ENCODE peak calls at places on chromosomes 12 and 14, in eight cellular contexts. One of them, this sample, is unnamed.

GRCh38 chr12:40853221-40853620 is 161.0 kb downstream of the CNTN1 start:
- DNase-seq in activated effector memory CD4-positive, alpha-beta T cell treated with Interleukin-2 at 50 U/mL for 16 hours: no peak
- DNase-seq in mesendoderm: peak
- DNase-seq in bronchial epithelial cell: no peak
- DNase-seq in activated CD4-positive, alpha-beta T cell treated with anti-CD3 and anti-CD28 coated beads, Interleukin-2, amount 50 U/mL, for 1 hour: no peak
- DNase-seq in epithelial cell of esophagus: no peak
- DNase-seq in activated gamma-delta T cell treated with anti-CD3 and anti-CD28 coated beads, Interleukin-2, amount 50 U/mL, for 16 hours: no peak
- DNase-seq in HepG2: no peak
- DNase-seq in this sample: no peak

GRCh38 chr14:29645117-29645516 is 282.5 kb downstream of the PRKD1 start:
- DNase-seq in activated gamma-delta T cell treated with anti-CD3 and anti-CD28 coated beads, Interleukin-2, amount 50 U/mL, for 16 hours: no peak
- DNase-seq in activated effector memory CD4-positive, alpha-beta T cell treated with Interleukin-2 at 50 U/mL for 16 hours: no peak
- DNase-seq in bronchial epithelial cell: peak
- DNase-seq in activated CD4-positive, alpha-beta T cell treated with anti-CD3 and anti-CD28 coated beads, Interleukin-2, amount 50 U/mL, for 1 hour: no peak
- DNase-seq in mesendoderm: no peak
- DNase-seq in HepG2: no peak
- DNase-seq in epithelial cell of esophagus: peak
- DNase-seq in this sample: no peak

GRCh38 chr12:14954269-14954668 is 7.1 kb downstream of the ARHGDIB start:
- DNase-seq in activated gamma-delta T cell treated with anti-CD3 and anti-CD28 coated beads, Interleukin-2, amount 50 U/mL, for 16 hours: no peak
- DNase-seq in bronchial epithelial cell: no peak
- DNase-seq in HepG2: no peak
- DNase-seq in epithelial cell of esophagus: no peak
- DNase-seq in activated CD4-positive, alpha-beta T cell treated with anti-CD3 and anti-CD28 coated beads, Interleukin-2, amount 50 U/mL, for 1 hour: no peak
- DNase-seq in activated effector memory CD4-positive, alpha-beta T cell treated with Interleukin-2 at 50 U/mL for 16 hours: no peak
- DNase-seq in mesendoderm: no peak
- DNase-seq in this sample: no peak

GRCh38 chr12:110677206-110677911 is 11.6 kb downstream of the HVCN1 start:
- DNase-seq in epithelial cell of esophagus: no peak
- DNase-seq in activated CD4-positive, alpha-beta T cell treated with anti-CD3 and anti-CD28 coated beads, Interleukin-2, amount 50 U/mL, for 1 hour: no peak
- DNase-seq in mesendoderm: peak
- DNase-seq in activated effector memory CD4-positive, alpha-beta T cell treated with Interleukin-2 at 50 U/mL for 16 hours: no peak
- DNase-seq in activated gamma-delta T cell treated with anti-CD3 and anti-CD28 coated beads, Interleukin-2, amount 50 U/mL, for 16 hours: no peak
- DNase-seq in bronchial epithelial cell: no peak
- DNase-seq in HepG2: no peak
- DNase-seq in this sample: no peak

GRCh38 chr14:72763892-72764291 is 130.0 kb downstream of the DPF3 start:
- DNase-seq in bronchial epithelial cell: no peak
- DNase-seq in mesendoderm: no peak
- DNase-seq in activated gamma-delta T cell treated with anti-CD3 and anti-CD28 coated beads, Interleukin-2, amount 50 U/mL, for 16 hours: no peak
- DNase-seq in HepG2: no peak
- DNase-seq in activated effector memory CD4-positive, alpha-beta T cell treated with Interleukin-2 at 50 U/mL for 16 hours: no peak
- DNase-seq in epithelial cell of esophagus: no peak
- DNase-seq in activated CD4-positive, alpha-beta T cell treated with anti-CD3 and anti-CD28 coated beads, Interleukin-2, amount 50 U/mL, for 1 hour: no peak
- DNase-seq in this sample: no peak

GRCh38 chr12:28257411-28257810 is 67.2 kb downstream of the CCDC91 start:
- DNase-seq in activated effector memory CD4-positive, alpha-beta T cell treated with Interleukin-2 at 50 U/mL for 16 hours: no peak
- DNase-seq in mesendoderm: no peak
- DNase-seq in bronchial epithelial cell: peak
- DNase-seq in epithelial cell of esophagus: peak
- DNase-seq in HepG2: no peak
- DNase-seq in activated gamma-delta T cell treated with anti-CD3 and anti-CD28 coated beads, Interleukin-2, amount 50 U/mL, for 16 hours: no peak
- DNase-seq in activated CD4-positive, alpha-beta T cell treated with anti-CD3 and anti-CD28 coated beads, Interleukin-2, amount 50 U/mL, for 1 hour: no peak
- DNase-seq in this sample: no peak

GRCh38 chr12:130993759-130994670 is 40.3 kb downstream of the ADGRD1 start:
- DNase-seq in HepG2: no peak
- DNase-seq in activated CD4-positive, alpha-beta T cell treated with anti-CD3 and anti-CD28 coated beads, Interleukin-2, amount 50 U/mL, for 1 hour: no peak
- DNase-seq in activated gamma-delta T cell treated with anti-CD3 and anti-CD28 coated beads, Interleukin-2, amount 50 U/mL, for 16 hours: no peak
- DNase-seq in bronchial epithelial cell: no peak
- DNase-seq in epithelial cell of esophagus: no peak
- DNase-seq in activated effector memory CD4-positive, alpha-beta T cell treated with Interleukin-2 at 50 U/mL for 16 hours: no peak
- DNase-seq in mesendoderm: no peak
- DNase-seq in this sample: no peak

GRCh38 chr12:105935981-105936380 is 202.8 kb downstream of the NUAK1 start:
- DNase-seq in activated gamma-delta T cell treated with anti-CD3 and anti-CD28 coated beads, Interleukin-2, amount 50 U/mL, for 16 hours: no peak
- DNase-seq in mesendoderm: no peak
- DNase-seq in HepG2: no peak
- DNase-seq in bronchial epithelial cell: peak
- DNase-seq in epithelial cell of esophagus: peak
- DNase-seq in activated effector memory CD4-positive, alpha-beta T cell treated with Interleukin-2 at 50 U/mL for 16 hours: no peak
- DNase-seq in activated CD4-positive, alpha-beta T cell treated with anti-CD3 and anti-CD28 coated beads, Interleukin-2, amount 50 U/mL, for 1 hour: no peak
- DNase-seq in this sample: no peak

GRCh38 chr12:31000751-31001150 is 72.9 kb upstream of the DDX11 start:
- DNase-seq in activated CD4-positive, alpha-beta T cell treated with anti-CD3 and anti-CD28 coated beads, Interleukin-2, amount 50 U/mL, for 1 hour: no peak
- DNase-seq in mesendoderm: no peak
- DNase-seq in bronchial epithelial cell: no peak
- DNase-seq in epithelial cell of esophagus: no peak
- DNase-seq in activated gamma-delta T cell treated with anti-CD3 and anti-CD28 coated beads, Interleukin-2, amount 50 U/mL, for 16 hours: no peak
- DNase-seq in HepG2: no peak
- DNase-seq in activated effector memory CD4-positive, alpha-beta T cell treated with Interleukin-2 at 50 U/mL for 16 hours: no peak
- DNase-seq in this sample: no peak

GRCh38 chr14:89534896-89535615 is 118.0 kb upstream of the FOXN3 start:
- DNase-seq in activated CD4-positive, alpha-beta T cell treated with anti-CD3 and anti-CD28 coated beads, Interleukin-2, amount 50 U/mL, for 1 hour: no peak
- DNase-seq in activated gamma-delta T cell treated with anti-CD3 and anti-CD28 coated beads, Interleukin-2, amount 50 U/mL, for 16 hours: no peak
- DNase-seq in mesendoderm: no peak
- DNase-seq in activated effector memory CD4-positive, alpha-beta T cell treated with Interleukin-2 at 50 U/mL for 16 hours: no peak
- DNase-seq in HepG2: no peak
- DNase-seq in bronchial epithelial cell: no peak
- DNase-seq in epithelial cell of esophagus: no peak
- DNase-seq in this sample: no peak

GRCh38 chr12:124679533-124680371 is 112.3 kb upstream of the NCOR2 start:
- DNase-seq in bronchial epithelial cell: no peak
- DNase-seq in activated gamma-delta T cell treated with anti-CD3 and anti-CD28 coated beads, Interleukin-2, amount 50 U/mL, for 16 hours: no peak
- DNase-seq in activated effector memory CD4-positive, alpha-beta T cell treated with Interleukin-2 at 50 U/mL for 16 hours: no peak
- DNase-seq in HepG2: peak
- DNase-seq in activated CD4-positive, alpha-beta T cell treated with anti-CD3 and anti-CD28 coated beads, Interleukin-2, amount 50 U/mL, for 1 hour: no peak
- DNase-seq in mesendoderm: no peak
- DNase-seq in epithelial cell of esophagus: no peak
- DNase-seq in this sample: no peak

GRCh38 chr12:38954119-38954746 is 48.8 kb upstream of the CPNE8 start:
- DNase-seq in activated gamma-delta T cell treated with anti-CD3 and anti-CD28 coated beads, Interleukin-2, amount 50 U/mL, for 16 hours: no peak
- DNase-seq in activated CD4-positive, alpha-beta T cell treated with anti-CD3 and anti-CD28 coated beads, Interleukin-2, amount 50 U/mL, for 1 hour: no peak
- DNase-seq in epithelial cell of esophagus: no peak
- DNase-seq in HepG2: no peak
- DNase-seq in activated effector memory CD4-positive, alpha-beta T cell treated with Interleukin-2 at 50 U/mL for 16 hours: no peak
- DNase-seq in mesendoderm: no peak
- DNase-seq in bronchial epithelial cell: no peak
- DNase-seq in this sample: no peak

GRCh38 chr14:81169711-81170103 is 51.1 kb downstream of the GTF2A1 start:
- DNase-seq in activated effector memory CD4-positive, alpha-beta T cell treated with Interleukin-2 at 50 U/mL for 16 hours: no peak
- DNase-seq in activated gamma-delta T cell treated with anti-CD3 and anti-CD28 coated beads, Interleukin-2, amount 50 U/mL, for 16 hours: no peak
- DNase-seq in HepG2: no peak
- DNase-seq in bronchial epithelial cell: no peak
- DNase-seq in activated CD4-positive, alpha-beta T cell treated with anti-CD3 and anti-CD28 coated beads, Interleukin-2, amount 50 U/mL, for 1 hour: peak
- DNase-seq in epithelial cell of esophagus: no peak
- DNase-seq in mesendoderm: peak
- DNase-seq in this sample: peak

GRCh38 chr12:40202095-40203059 is 22.4 kb upstream of the LRRK2 start:
- DNase-seq in bronchial epithelial cell: no peak
- DNase-seq in HepG2: no peak
- DNase-seq in activated gamma-delta T cell treated with anti-CD3 and anti-CD28 coated beads, Interleukin-2, amount 50 U/mL, for 16 hours: no peak
- DNase-seq in epithelial cell of esophagus: no peak
- DNase-seq in mesendoderm: no peak
- DNase-seq in activated effector memory CD4-positive, alpha-beta T cell treated with Interleukin-2 at 50 U/mL for 16 hours: no peak
- DNase-seq in activated CD4-positive, alpha-beta T cell treated with anti-CD3 and anti-CD28 coated beads, Interleukin-2, amount 50 U/mL, for 1 hour: no peak
- DNase-seq in this sample: no peak

This sample was measured in HuH-7.